ENCODE peak calls at places on chromosomes 2 and 18, in four cellular contexts. M is hepatocyte, I is MM.1S, B is upper lobe of right lung. G is an unnamed sample.
A peak's percentile ranks its signal among the peaks of the same experiment; 100 is the strongest.

GRCh38 chr2:10392548-10392947 is 55.6 kb downstream of the ODC1 start:
- DNase-seq in M (no peak), B (no peak), I (no peak), G (no peak)

GRCh38 chr2:73516033-73516432 is 126.2 kb downstream of the NAT8 start:
- DNase-seq in M (no peak), B (no peak), I (no peak), G (no peak)

GRCh38 chr2:195580156-195580555 is 76.9 kb upstream of the SLC39A10 start:
- DNase-seq in M (no peak), B (no peak), I (no peak), G (no peak)

GRCh38 chr2:234146087-234146826 is 95.8 kb downstream of the SPP2 start:
- DNase-seq in B (no peak), M (no peak), I (no peak), G (no peak)

GRCh38 chr2:21067125-21067524 is 23.3 kb upstream of the APOB start:
- DNase-seq in I (no peak), B (no peak), M (no peak), G (no peak)

GRCh38 chr2:24008672-24009366 is 1.1 kb upstream of the MFSD2B start:
- DNase-seq in B (no peak), M (no peak), I (no peak), G (no peak)

GRCh38 chr2:201158111-201158929 is 24.6 kb upstream of the CASP10 start:
- DNase-seq in B (peak; percentile 80), M (peak; percentile 83), I (peak; percentile 77), G (peak; percentile 63)

GRCh38 chr2:196182439-196183171 is 11.2 kb upstream of the STK17B start:
- DNase-seq in B (no peak), M (no peak), I (peak; percentile 46), G (peak; percentile 55)

GRCh38 chr2:213166109-213166508 is 14.7 kb upstream of the IKZF2 start:
- DNase-seq in B (no peak), I (peak; percentile 54), M (no peak), G (peak; percentile 39)

GRCh38 chr2:163347982-163348842 is 387.6 kb downstream of the FIGN start:
- DNase-seq in I (no peak), B (peak; percentile 80), M (peak; percentile 91), G (no peak)

GRCh38 chr2:172429351-172429968 is 2.1 kb downstream of the ITGA6 start:
- DNase-seq in B (no peak), I (no peak), M (peak; percentile 50), G (no peak)

GRCh38 chr2:235709124-235709813 is 215.4 kb downstream of the AGAP1 start:
- DNase-seq in B (no peak), M (peak; percentile 84), I (no peak), G (no peak)

GRCh38 chr2:126658316-126658909 is 2.5 kb downstream of the GYPC start:
- DNase-seq in B (no peak), M (no peak), I (no peak), G (no peak)

GRCh38 chr2:126658910-126659613 is 3.1 kb downstream of the GYPC start:
- DNase-seq in I (peak; percentile 78), M (no peak), B (peak; percentile 77), G (peak; percentile 63)

GRCh38 chr2:126656311-126657145 is 570 bp downstream of the GYPC start:
- DNase-seq in B (peak; percentile 74), M (peak; percentile 58), I (peak; percentile 64), G (peak; percentile 63)

GRCh38 chr2:126657146-126657635 is 1.2 kb downstream of the GYPC start:
- DNase-seq in I (peak; percentile 36), B (no peak), M (peak; percentile 57), G (no peak)

DNA sequence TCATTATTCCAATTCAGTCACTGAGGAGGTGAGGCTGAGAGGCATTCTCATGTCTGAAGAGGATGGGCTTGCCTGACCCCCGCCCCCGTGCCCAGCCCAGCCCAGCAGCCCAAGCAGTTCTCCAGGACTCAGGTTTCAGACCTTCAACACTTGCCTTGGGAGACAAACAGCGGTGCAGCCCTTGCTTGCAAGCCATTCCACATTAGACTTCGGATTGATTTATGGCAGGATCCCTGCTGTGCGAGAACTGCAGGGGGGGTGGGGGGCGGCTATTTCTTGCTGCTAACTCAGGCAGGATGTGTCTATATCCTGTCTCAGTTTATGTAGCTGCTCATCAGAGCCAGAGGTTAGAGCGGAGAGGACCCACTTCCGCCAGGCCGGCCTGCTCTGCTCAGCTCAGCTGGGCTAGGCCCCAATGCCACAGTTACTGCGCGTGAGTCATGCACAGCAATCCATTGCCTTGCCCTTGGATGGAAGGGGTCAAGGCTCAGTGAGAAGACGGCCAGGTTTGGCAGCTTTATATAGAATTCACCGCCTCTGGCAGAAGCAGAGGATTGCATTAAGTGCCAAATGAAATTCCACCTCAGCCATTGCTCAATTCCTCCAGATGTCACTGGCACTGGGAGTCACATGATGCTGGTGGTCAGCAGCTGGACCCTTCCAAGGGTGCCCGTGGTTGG is 1.8 kb downstream of the GYPC start:
- DNase-seq in M (peak; percentile 83), B (peak; percentile 83), I (peak; percentile 72), G (peak; percentile 71)
- TF ChIP-seq CTCF in M (no peak), B (peak; percentile 20), I (no peak), G (no peak)

GRCh38 chr2:30706534-30707303 is 100.5 kb downstream of the CAPN13 start:
- DNase-seq in I (peak; percentile 48), M (peak; percentile 75), B (peak; percentile 79), G (peak; percentile 66)
- TF ChIP-seq CTCF in I (peak; percentile 87), M (peak; percentile 84), B (peak; percentile 86), G (peak; percentile 80)

DNA sequence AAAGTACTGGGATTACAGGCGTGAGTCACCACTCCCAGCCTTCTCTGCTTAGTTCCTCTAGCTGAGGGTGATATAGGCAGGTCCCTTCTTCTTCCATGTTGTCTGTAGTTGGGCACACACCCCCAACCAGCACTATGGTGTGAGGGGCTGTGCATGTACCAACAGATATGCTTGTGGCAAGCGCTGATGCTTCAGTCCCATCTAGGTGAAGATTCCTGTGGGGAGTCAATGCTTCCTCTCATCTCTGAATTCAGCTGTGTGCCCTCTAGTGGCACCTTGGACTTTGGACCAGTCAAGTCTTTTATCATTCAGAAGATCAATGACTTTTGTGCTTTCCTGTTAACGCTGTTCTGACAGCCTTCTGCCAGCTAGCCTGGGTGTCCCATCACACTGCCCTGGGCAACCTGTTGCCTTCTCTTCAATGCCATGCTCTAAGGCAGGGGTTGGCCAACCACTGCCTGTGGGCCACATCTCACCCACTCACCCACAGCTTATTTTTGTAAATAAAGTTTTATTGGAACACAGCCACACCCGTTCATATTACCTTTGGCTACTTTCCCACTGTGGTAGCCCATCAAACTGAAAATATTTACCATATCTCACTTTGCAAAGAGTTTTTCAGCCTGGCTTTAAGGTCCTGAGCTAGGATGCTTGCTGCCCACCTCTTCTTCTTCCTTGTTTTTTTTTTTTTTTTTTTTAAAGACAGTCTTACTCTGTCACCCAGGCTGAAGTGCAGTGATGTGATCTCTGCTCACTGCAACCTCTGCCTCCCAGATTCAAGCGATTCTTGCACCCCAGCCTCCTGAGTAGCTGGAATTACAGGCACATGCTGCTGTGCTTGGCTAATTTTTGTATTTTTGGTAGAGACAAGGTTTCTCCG is 51.0 kb downstream of the NPAS2 start:
- DNase-seq in B (no peak), I (no peak), M (no peak), G (no peak)
- TF ChIP-seq CTCF in B (peak; percentile 24), I (no peak), M (no peak), G (no peak)

DNA sequence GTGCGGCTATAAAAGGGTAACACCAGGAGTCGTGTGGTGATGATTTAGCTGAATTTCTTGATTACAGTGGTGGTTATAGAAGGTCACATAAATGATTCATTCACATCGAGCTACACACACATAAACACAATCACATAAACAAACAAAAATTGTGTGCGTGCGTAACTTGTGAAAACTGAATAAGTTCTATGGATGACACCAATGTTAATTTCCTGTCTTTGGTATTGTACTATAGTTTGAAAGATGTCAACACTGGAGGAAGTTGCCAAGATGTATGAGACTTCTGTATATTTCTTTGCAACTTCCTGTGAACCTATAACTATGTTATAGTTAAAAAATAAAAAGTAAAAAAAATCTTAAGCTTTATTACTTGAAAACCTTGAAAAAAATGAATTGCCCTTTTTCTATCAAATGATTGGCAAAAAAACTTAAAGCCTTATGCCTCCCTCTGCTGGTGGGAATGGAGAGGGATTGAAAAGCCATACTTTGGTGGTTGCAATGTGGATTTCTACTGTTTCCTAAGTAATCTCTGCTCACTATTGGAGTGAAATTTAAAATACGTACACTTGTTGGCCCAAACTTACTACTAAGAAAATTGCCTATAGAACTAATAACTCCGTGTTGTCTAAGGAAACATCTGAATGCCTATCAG is 227.7 kb downstream of the RPIA start:
- DNase-seq in I (peak; percentile 39), M (no peak), B (no peak), G (no peak)
- TF ChIP-seq CTCF in I (peak; percentile 71), M (no peak), B (peak; percentile 65), G (peak; percentile 19)

GRCh38 chr18:76709659-76710645 is 112.4 kb upstream of the ZNF236 start:
- DNase-seq in I (peak; percentile 66), M (peak; percentile 88), B (peak; percentile 78), G (peak; percentile 72)

GRCh38 chr18:76708727-76709353 is 113.5 kb upstream of the ZNF236 start:
- DNase-seq in I (no peak), B (no peak), M (no peak), G (no peak)

GRCh38 chr18:76713432-76713831 is 108.9 kb upstream of the ZNF236 start:
- DNase-seq in B (no peak), M (no peak), I (no peak), G (no peak)

GRCh38 chr18:76708036-76708726 is 114.2 kb upstream of the ZNF236 start:
- DNase-seq in I (no peak), M (no peak), B (no peak), G (no peak)

DNA sequence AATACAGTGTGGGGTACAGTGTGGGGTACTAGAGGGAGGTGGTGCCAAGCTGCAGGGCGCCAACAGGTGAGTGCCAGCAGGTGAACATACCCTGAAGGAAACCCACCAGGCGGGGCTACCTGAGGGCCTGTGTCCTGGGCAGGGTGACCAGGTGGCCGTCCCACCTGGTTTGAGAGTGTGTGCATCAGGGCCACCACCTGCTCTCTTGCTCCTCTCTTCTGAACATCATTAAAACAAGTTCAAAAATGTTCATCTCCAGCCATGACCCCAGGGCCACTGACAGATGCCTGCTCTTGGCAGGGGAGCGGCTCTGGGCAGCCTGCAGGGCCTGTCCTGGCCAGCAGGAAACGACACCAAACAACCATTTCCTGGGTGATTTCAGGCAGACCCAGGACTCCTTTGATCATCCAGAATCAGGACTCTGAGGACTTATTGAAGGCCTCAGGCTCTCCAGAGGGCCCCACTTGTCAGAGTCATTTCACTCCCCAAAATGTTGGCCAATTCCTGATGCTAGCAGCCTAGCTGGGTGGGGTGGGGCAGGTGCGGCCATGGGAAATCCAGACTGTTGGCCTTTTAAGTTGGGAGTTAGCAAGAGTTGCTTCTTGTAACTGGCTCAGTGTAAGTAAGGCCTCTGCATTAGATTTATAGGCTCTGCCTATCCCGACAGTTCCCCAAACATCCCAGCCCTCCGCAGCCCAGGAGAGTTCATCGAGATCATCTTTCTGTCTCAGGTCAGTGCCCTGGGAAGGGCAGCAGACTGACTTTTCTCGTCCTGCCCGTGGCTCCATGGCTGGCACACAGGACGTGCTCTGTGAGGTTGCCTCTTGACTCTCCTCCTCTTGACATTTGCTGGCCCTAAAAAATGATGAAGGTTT is 111.5 kb upstream of the ZNF236 start:
- DNase-seq in I (no peak), B (no peak), M (no peak), G (no peak)
- TF ChIP-seq CTCF in I (no peak), B (no peak), M (no peak), G (no peak)

GRCh38 chr18:75864816-75865215 is 437.3 kb upstream of the SMIM21 start:
- DNase-seq in I (no peak), B (no peak), M (no peak), G (no peak)
- TF ChIP-seq CTCF in I (no peak), B (no peak), M (no peak), G (no peak)

DNA sequence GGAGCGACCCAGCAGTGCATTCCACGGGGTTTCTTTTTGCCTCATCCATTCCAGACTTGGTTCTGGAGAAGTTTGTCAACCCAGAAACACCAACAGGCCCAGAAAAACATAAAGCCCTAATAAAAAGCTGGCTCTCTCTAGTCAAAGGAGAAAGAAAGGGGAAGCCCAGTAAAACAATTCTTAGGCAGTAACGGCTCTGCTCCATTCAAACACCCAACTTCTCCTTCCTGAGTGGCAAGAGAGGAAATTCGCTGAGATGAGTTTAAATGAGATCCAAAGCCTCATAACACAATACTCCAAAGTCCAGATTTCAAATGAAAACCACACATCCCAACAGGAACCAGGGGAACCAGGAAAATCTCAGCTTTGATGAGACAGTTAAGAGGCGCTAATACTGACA is 179.9 kb downstream of the RPIA start:
- DNase-seq in B (no peak), M (no peak), I (no peak), G (no peak)
- TF ChIP-seq CTCF in B (no peak), M (no peak), I (no peak), G (no peak)

G was measured in GM10248.